ENCODE peak calls at places on chromosomes 6 and 20, in nine cellular contexts. M is HFF-Myc; N is SK-N-SH; B is lower leg skin; S is astrocyte of the spinal cord; G is CD8-positive, alpha-beta T cell; K is IMR-90; P is cardiac fibroblast; H is fibroblast of the aortic adventitia. Q is an unnamed sample.

GRCh38 chr6:82113231-82113630 is 134.3 kb downstream of the IBTK start:
- DNase-seq in M (no peak), N (no peak), B (no peak), S (peak), G (no peak), K (no peak), P (no peak), H (no peak), Q (no peak)

GRCh38 chr20:4112490-4113420 is 97.4 kb upstream of the RNF24 start:
- DNase-seq in M (peak), N (peak), B (peak), S (peak), G (no peak), K (peak), P (peak), H (peak), Q (peak)

GRCh38 chr6:129183681-129184216 is 300.8 kb downstream of the LAMA2 start:
- DNase-seq in M (no peak), N (no peak), B (no peak), S (peak), G (no peak), K (peak), P (peak), H (peak), Q (no peak)

GRCh38 chr20:13121840-13122515 is 99.1 kb upstream of the ISM1 start:
- DNase-seq in M (no peak), N (no peak), B (no peak), S (no peak), G (no peak), K (no peak), P (no peak), H (no peak), Q (no peak)

GRCh38 chr6:152571089-152571488 is 66.1 kb downstream of the SYNE1 start:
- DNase-seq in M (no peak), N (no peak), B (no peak), S (no peak), G (no peak), K (no peak), P (peak), H (peak), Q (no peak)

GRCh38 chr20:6993016-6993415 is 225.5 kb downstream of the BMP2 start:
- DNase-seq in M (no peak), N (no peak), B (no peak), S (peak), G (no peak), K (no peak), P (peak), H (peak), Q (no peak)

GRCh38 chr6:105482227-105482839 is 79.5 kb upstream of the PREP start:
- DNase-seq in M (no peak), N (no peak), B (no peak), S (peak), G (no peak), K (peak), P (peak), H (peak), Q (peak)

GRCh38 chr6:56637640-56638039 is 5.0 kb downstream of the DST start:
- DNase-seq in M (peak), N (peak), B (no peak), S (peak), G (no peak), K (peak), P (peak), H (peak), Q (peak)

GRCh38 chr6:16540804-16541752 is 220.2 kb downstream of the ATXN1 start:
- DNase-seq in M (no peak), N (no peak), B (no peak), S (no peak), G (no peak), K (no peak), P (peak), H (peak), Q (no peak)

GRCh38 chr6:105889902-105890301 is 196.2 kb upstream of the PRDM1 start:
- DNase-seq in M (no peak), N (no peak), B (no peak), S (no peak), G (no peak), K (no peak), P (no peak), H (no peak), Q (no peak)

GRCh38 chr6:67615796-67616195 is 1019.3 kb upstream of the ADGRB3 start:
- DNase-seq in M (no peak), N (no peak), B (no peak), S (peak), G (no peak), K (peak), P (peak), H (peak), Q (no peak)

GRCh38 chr6:65638047-65638831 is 68.8 kb downstream of the EYS start:
- DNase-seq in M (no peak), N (peak), B (no peak), S (no peak), G (no peak), K (no peak), P (no peak), H (no peak), Q (peak)

GRCh38 chr6:55836481-55836880 is 38.9 kb downstream of the BMP5 start:
- DNase-seq in M (no peak), N (no peak), B (no peak), S (no peak), G (no peak), K (no peak), P (no peak), H (peak), Q (no peak)

GRCh38 chr6:128161839-128162238 is 261.0 kb upstream of the THEMIS start:
- DNase-seq in M (no peak), N (no peak), B (no peak), S (no peak), G (no peak), K (no peak), P (no peak), H (no peak), Q (no peak)

GRCh38 chr6:33176906-33177305 is 15.4 kb downstream of the COL11A2 start:
- DNase-seq in M (no peak), N (no peak), B (no peak), S (no peak), G (no peak), K (no peak), P (no peak), H (no peak), Q (no peak)

GRCh38 chr6:154874684-154875594 is 120.2 kb upstream of the TIAM2 start:
- DNase-seq in M (no peak), N (no peak), B (no peak), S (no peak), G (no peak), K (no peak), P (no peak), H (no peak), Q (no peak)

GRCh38 chr6:34324738-34325444 is 67.6 kb downstream of the NUDT3 start:
- DNase-seq in M (no peak), N (no peak), B (no peak), S (peak), G (no peak), K (peak), P (no peak), H (peak), Q (no peak)

GRCh38 chr6:148144917-148145521 is 197.6 kb upstream of the SASH1 start:
- DNase-seq in M (peak), N (peak), B (peak), S (peak), G (peak), K (peak), P (peak), H (peak), Q (peak)

GRCh38 chr6:28871335-28872156 is 52.2 kb downstream of the TRIM27 start:
- DNase-seq in M (no peak), N (no peak), B (no peak), S (no peak), G (no peak), K (no peak), P (no peak), H (no peak), Q (no peak)

GRCh38 chr6:153024401-153025017 is 22.0 kb upstream of the MTRF1L start:
- DNase-seq in M (peak), N (peak), B (no peak), S (peak), G (peak), K (peak), P (peak), H (peak), Q (peak)

GRCh38 chr6:21587925-21588811 is 5.4 kb upstream of the SOX4 start:
- DNase-seq in M (no peak), N (peak), B (peak), S (peak), G (no peak), K (peak), P (peak), H (peak), Q (peak)

GRCh38 chr20:31474097-31474436 is 860 bp downstream of the DEFB124 start:
- DNase-seq in M (no peak), N (no peak), B (no peak), S (no peak), G (no peak), K (no peak), P (no peak), H (no peak), Q (no peak)

GRCh38 chr20:53402233-53403005 is 191.2 kb downstream of the ZNF217 start:
- DNase-seq in M (no peak), N (no peak), B (no peak), S (no peak), G (peak), K (no peak), P (no peak), H (no peak), Q (no peak)

GRCh38 chr20:371755-372542 is 8.6 kb upstream of the TRIB3 start:
- DNase-seq in M (peak), N (no peak), B (peak), S (peak), G (no peak), K (peak), P (peak), H (peak), Q (peak)

GRCh38 chr6:70668499-70668812 is 773 bp downstream of the SMAP1 start:
- DNase-seq in M (no peak), N (no peak), B (no peak), S (no peak), G (no peak), K (no peak), P (peak), H (peak), Q (no peak)

GRCh38 chr6:163427498-163428254 is 13.2 kb downstream of the QKI start:
- DNase-seq in M (no peak), N (no peak), B (no peak), S (peak), G (no peak), K (peak), P (peak), H (peak), Q (no peak)

GRCh38 chr6:118875672-118876071 is 18.3 kb upstream of the ASF1A start:
- DNase-seq in M (no peak), N (no peak), B (no peak), S (no peak), G (no peak), K (no peak), P (no peak), H (no peak), Q (no peak)

GRCh38 chr6:54835176-54835575 is 11.4 kb upstream of the FAM83B start:
- DNase-seq in M (no peak), N (no peak), B (no peak), S (no peak), G (no peak), K (no peak), P (no peak), H (no peak), Q (no peak)

GRCh38 chr6:129280719-129281118 is 397.8 kb downstream of the LAMA2 start:
- DNase-seq in M (no peak), N (no peak), B (no peak), S (no peak), G (peak), K (no peak), P (peak), H (no peak), Q (no peak)

GRCh38 chr6:124949706-124950105 is 12.5 kb upstream of the RNF217 start:
- DNase-seq in M (no peak), N (no peak), B (no peak), S (no peak), G (no peak), K (no peak), P (no peak), H (peak), Q (no peak)

GRCh38 chr20:44188752-44189151 is 1.8 kb upstream of the JPH2 start:
- DNase-seq in M (no peak), N (no peak), B (no peak), S (no peak), G (no peak), K (no peak), P (no peak), H (no peak), Q (no peak)

GRCh38 chr6:71902261-71902660 is 15.9 kb downstream of the RIMS1 start:
- DNase-seq in M (no peak), N (no peak), B (no peak), S (no peak), G (no peak), K (no peak), P (no peak), H (no peak), Q (no peak)

GRCh38 chr20:31719644-31720485 is 2.8 kb downstream of the BCL2L1 start:
- DNase-seq in M (no peak), N (no peak), B (no peak), S (no peak), G (no peak), K (no peak), P (peak), H (peak), Q (no peak)

GRCh38 chr6:73691512-73691911 is 4.5 kb upstream of the CD109 start:
- DNase-seq in M (no peak), N (no peak), B (no peak), S (peak), G (no peak), K (peak), P (peak), H (no peak), Q (no peak)

GRCh38 chr6:109045423-109046012 is 49.1 kb downstream of the SESN1 start:
- DNase-seq in M (no peak), N (no peak), B (no peak), S (no peak), G (no peak), K (no peak), P (no peak), H (no peak), Q (no peak)

GRCh38 chr6:108117427-108118358 is 43.2 kb upstream of the OSTM1 start:
- DNase-seq in M (no peak), N (peak), B (no peak), S (no peak), G (no peak), K (peak), P (peak), H (peak), Q (peak)

GRCh38 chr6:83430606-83431544 is at the start of gene ME1:
- DNase-seq in M (peak), N (peak), B (peak), S (peak), G (peak), K (peak), P (peak), H (peak), Q (peak)

GRCh38 chr6:10425973-10426780 is 11.3 kb upstream of the TFAP2A start:
- DNase-seq in M (no peak), N (peak), B (peak), S (no peak), G (no peak), K (no peak), P (peak), H (no peak), Q (peak)

GRCh38 chr6:142014515-142014914 is 118.2 kb upstream of the GJE1 start:
- DNase-seq in M (peak), N (no peak), B (no peak), S (peak), G (no peak), K (peak), P (peak), H (peak), Q (no peak)

GRCh38 chr20:58173091-58173490 is 55.4 kb downstream of the ANKRD60 start:
- DNase-seq in M (no peak), N (peak), B (no peak), S (no peak), G (no peak), K (no peak), P (no peak), H (no peak), Q (no peak)

GRCh38 chr6:4354181-4354580 is 218.8 kb upstream of the ECI2 start:
- DNase-seq in M (no peak), N (no peak), B (peak), S (no peak), G (no peak), K (no peak), P (no peak), H (no peak), Q (no peak)
- TF ChIP-seq CTCF in M (no peak), N (no peak), B (no peak), S (no peak), G (no peak), K (no peak), P (no peak), H (no peak), Q (no peak)

GRCh38 chr6:135088818-135089809 is 34.5 kb upstream of the HBS1L start:
- DNase-seq in M (peak), N (peak), B (no peak), S (peak), G (no peak), K (peak), P (peak), H (peak), Q (no peak)
- TF ChIP-seq CTCF in M (peak), N (peak), B (no peak), S (peak), G (peak), K (peak), P (peak), H (peak), Q (no peak)

GRCh38 chr6:43773050-43773956 is 3.3 kb downstream of the VEGFA start:
- DNase-seq in M (no peak), N (peak), B (peak), S (peak), G (no peak), K (peak), P (peak), H (peak), Q (peak)
- TF ChIP-seq CTCF in M (peak), N (peak), B (no peak), S (peak), G (peak), K (peak), P (peak), H (peak), Q (peak)

DNA sequence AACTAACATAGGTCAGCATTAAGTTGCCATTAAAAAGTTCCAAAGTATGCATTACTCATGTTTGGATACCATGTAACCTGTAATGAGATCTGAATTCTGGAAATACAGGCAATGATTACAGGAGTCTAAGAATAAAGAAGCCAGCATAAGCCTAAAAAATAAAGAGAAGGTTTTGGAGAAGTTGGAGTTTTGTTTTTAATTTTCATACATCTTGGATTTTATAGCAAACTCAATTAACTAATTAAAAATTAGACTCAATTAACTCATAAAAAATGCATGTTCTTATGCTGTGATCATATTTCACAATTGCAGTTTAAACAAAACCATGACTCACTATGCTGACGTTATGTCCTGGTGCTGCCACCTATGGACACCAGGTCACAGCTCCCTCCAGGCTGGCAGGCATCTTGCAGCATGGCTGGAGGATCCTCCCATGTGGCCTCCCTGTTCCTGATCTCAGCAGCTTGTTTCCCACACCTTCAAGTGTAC is 648.8 kb upstream of the AGPAT4 start:
- DNase-seq in M (peak), N (peak), B (no peak), S (peak), G (no peak), K (peak), P (peak), H (no peak), Q (peak)
- TF ChIP-seq CTCF in M (no peak), N (no peak), B (no peak), S (peak), G (no peak), K (no peak), P (no peak), H (no peak), Q (no peak)

GRCh38 chr6:52691718-52692117 is 20.8 kb downstream of the TMEM14A start:
- DNase-seq in M (no peak), N (no peak), B (no peak), S (no peak), G (no peak), K (peak), P (no peak), H (peak), Q (no peak)

GRCh38 chr6:52694404-52694803 is 23.5 kb downstream of the TMEM14A start:
- DNase-seq in M (no peak), N (no peak), B (no peak), S (no peak), G (no peak), K (no peak), P (no peak), H (no peak), Q (no peak)

GRCh38 chr6:52693777-52694176 is 22.9 kb downstream of the TMEM14A start:
- DNase-seq in M (no peak), N (no peak), B (no peak), S (no peak), G (no peak), K (no peak), P (no peak), H (no peak), Q (no peak)

GRCh38 chr6:52697903-52698302 is 27.0 kb downstream of the TMEM14A start:
- DNase-seq in M (no peak), N (peak), B (no peak), S (no peak), G (no peak), K (no peak), P (peak), H (peak), Q (no peak)

DNA sequence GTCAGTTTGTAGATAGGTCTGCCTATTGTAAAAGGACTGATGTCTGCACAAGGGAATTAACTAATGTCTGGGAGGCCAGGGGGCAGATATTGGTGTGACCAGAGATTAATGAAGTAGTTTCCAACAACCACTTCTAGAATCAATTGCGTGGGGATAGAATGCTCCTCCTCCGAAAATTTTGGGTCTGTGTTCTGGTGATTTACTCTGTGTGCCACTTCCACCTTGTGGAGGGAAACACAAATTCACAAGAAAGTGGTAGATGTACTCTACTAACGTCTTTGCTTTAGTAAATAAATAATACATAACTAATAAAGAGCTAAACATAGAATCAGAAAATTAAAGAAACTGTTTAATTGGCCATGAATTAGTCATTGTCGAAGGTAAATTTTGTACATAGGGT is 25.5 kb downstream of the TMEM14A start:
- DNase-seq in M (no peak), N (no peak), B (no peak), S (no peak), G (no peak), K (no peak), P (no peak), H (no peak), Q (no peak)
- TF ChIP-seq CTCF in M (no peak), N (no peak), B (no peak), S (no peak), G (no peak), K (no peak), P (no peak), H (no peak), Q (no peak)